ENCODE peak calls at places on chromosomes 12 and 14, in five cellular contexts. X, H, P, S and E are unnamed samples.

GRCh38 chr12:67747869-67748760 is 99.6 kb downstream of the DYRK2 start:
- DNase-seq in P (no peak), X (no peak), H (no peak), S (no peak), E (no peak)

GRCh38 chr14:88798161-88798560 is 5.4 kb upstream of the EML5 start:
- DNase-seq in P (no peak), S (no peak), X (no peak), H (peak), E (no peak)

GRCh38 chr12:124217508-124217981 is 77.3 kb upstream of the RFLNA start:
- DNase-seq in P (peak), S (no peak), X (peak), H (no peak), E (peak)

GRCh38 chr12:5433081-5433839 is 1.4 kb downstream of the NTF3 start:
- DNase-seq in P (no peak), X (peak), S (no peak), H (no peak), E (no peak)

GRCh38 chr12:49130151-49131050 is 794 bp downstream of the TUBA1B start:
- DNase-seq in X (peak), P (peak), S (peak), H (peak), E (peak)

GRCh38 chr14:51216602-51217001 is 23.4 kb upstream of the TMX1 start:
- DNase-seq in P (no peak), S (no peak), H (no peak), X (no peak), E (no peak)

GRCh38 chr12:16349132-16349463 is 1.7 kb downstream of the MGST1 start:
- DNase-seq in X (no peak), S (peak), H (no peak), P (no peak), E (no peak)

GRCh38 chr12:120658286-120659150 is 18.1 kb downstream of the CABP1 start:
- DNase-seq in P (no peak), X (no peak), H (no peak), S (no peak), E (no peak)

GRCh38 chr12:129903956-129904769 is at the start of gene TMEM132D:
- DNase-seq in H (no peak), S (no peak), X (peak), P (no peak), E (no peak)

GRCh38 chr12:29566441-29566840 is 69.0 kb upstream of the OVCH1 start:
- DNase-seq in S (no peak), H (no peak), P (no peak), X (no peak), E (no peak)

GRCh38 chr14:89342049-89342448 is 75.0 kb downstream of the FOXN3 start:
- DNase-seq in X (no peak), S (no peak), P (no peak), H (no peak), E (no peak)

GRCh38 chr14:66979083-66979974 is 209.9 kb upstream of the GARIN2 start:
- DNase-seq in P (no peak), S (no peak), X (no peak), H (no peak), E (no peak)

GRCh38 chr12:105060715-105061378 is 23.4 kb downstream of the ALDH1L2 start:
- DNase-seq in H (no peak), X (no peak), P (no peak), S (no peak), E (no peak)

GRCh38 chr12:16136206-16136605 is 141.3 kb downstream of the SLC15A5 start:
- DNase-seq in H (no peak), P (no peak), X (no peak), S (no peak), E (no peak)

GRCh38 chr14:20799955-20800544 is 2.6 kb downstream of the RNASE1 start:
- DNase-seq in P (no peak), S (no peak), X (no peak), H (no peak), E (no peak)

GRCh38 chr12:110640275-110641025 is 26.5 kb downstream of the TCTN1 start:
- DNase-seq in S (no peak), P (no peak), H (no peak), X (no peak), E (no peak)

GRCh38 chr14:51337520-51337919 is 97.5 kb downstream of the TMX1 start:
- DNase-seq in P (no peak), H (no peak), X (no peak), S (peak), E (no peak)

GRCh38 chr12:65685514-65685913 is 138.8 kb upstream of the HMGA2 start:
- DNase-seq in X (no peak), P (peak), S (no peak), H (no peak), E (no peak)

GRCh38 chr12:12546314-12546772 is 16.3 kb downstream of the DUSP16 start:
- DNase-seq in S (no peak), P (no peak), X (no peak), H (no peak), E (no peak)

GRCh38 chr12:114408881-114409795 is 3.2 kb upstream of the TBX5 start:
- DNase-seq in X (peak), H (no peak), S (no peak), P (no peak), E (no peak)

GRCh38 chr12:71846322-71846940 is 6.9 kb downstream of the TBC1D15 start:
- DNase-seq in P (peak), X (no peak), S (no peak), H (no peak), E (no peak)

GRCh38 chr14:33404054-33404453 is 465.4 kb downstream of the NPAS3 start:
- DNase-seq in X (no peak), S (no peak), P (no peak), H (no peak), E (no peak)

GRCh38 chr14:33056213-33056612 is 117.5 kb downstream of the NPAS3 start:
- DNase-seq in P (no peak), X (no peak), S (no peak), H (no peak), E (no peak)

DNA sequence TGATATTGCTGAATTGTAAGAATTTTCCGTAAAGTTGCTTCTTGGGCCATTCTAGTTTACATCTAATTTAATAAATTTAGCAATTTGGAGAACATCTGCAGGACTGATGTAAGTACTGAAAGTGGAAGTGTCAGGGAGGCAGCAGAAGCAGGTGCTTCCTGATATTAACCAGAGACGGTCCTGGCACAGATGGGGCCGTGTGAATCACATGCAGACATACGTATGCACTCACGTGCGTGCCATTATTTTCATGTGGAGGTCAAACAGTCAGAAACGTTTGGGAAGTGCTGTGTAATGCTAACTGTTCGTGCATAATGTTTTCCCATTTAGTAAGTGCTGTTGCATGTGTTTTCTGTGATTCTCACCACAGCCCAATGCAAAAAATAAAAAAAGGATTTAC is 87.8 kb upstream of the DYNC1H1 start:
- DNase-seq in S (no peak), X (no peak), P (peak), H (peak), E (no peak)
- H3K27ac ChIP-seq in S (no peak), X (no peak), P (peak), H (peak), E (no peak)

DNA sequence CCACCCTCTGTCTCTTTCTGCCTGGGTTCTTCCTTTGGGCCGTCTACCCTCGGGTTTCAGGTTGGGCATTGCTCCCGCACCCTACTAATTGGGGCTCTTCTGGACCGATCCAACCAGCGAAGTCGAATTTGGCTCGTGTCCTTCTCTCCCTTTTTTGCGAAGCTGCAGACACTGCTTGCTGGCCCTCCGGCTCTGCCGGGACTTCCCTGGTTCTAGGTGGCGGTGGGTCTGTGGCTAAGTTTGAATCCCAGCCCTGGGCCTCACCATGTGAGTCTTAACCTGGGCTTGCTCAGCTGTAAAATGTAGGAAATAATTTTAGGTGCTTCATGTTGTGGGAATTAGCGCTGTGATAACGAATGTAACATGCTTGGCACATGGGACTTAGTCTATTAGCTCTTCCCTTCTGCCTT is 418 bp upstream of the CISTR start:
- DNase-seq in S (no peak), H (no peak), X (no peak), P (no peak), E (no peak)
- H3K27ac ChIP-seq in S (peak), H (no peak), X (peak), P (peak), E (no peak)

GRCh38 chr12:93847517-93848452 is 170.6 kb downstream of the CRADD start:
- DNase-seq in P (peak), S (no peak), H (no peak), X (no peak), E (no peak)

GRCh38 chr12:93849946-93850345 is 172.8 kb downstream of the CRADD start:
- DNase-seq in S (no peak), H (no peak), P (no peak), X (no peak), E (no peak)

GRCh38 chr12:93850476-93850875 is 173.3 kb downstream of the CRADD start:
- DNase-seq in H (no peak), P (no peak), S (no peak), X (no peak), E (no peak)

GRCh38 chr12:93846936-93847516 is 169.9 kb downstream of the CRADD start:
- DNase-seq in P (no peak), S (no peak), X (no peak), H (no peak), E (no peak)

DNA sequence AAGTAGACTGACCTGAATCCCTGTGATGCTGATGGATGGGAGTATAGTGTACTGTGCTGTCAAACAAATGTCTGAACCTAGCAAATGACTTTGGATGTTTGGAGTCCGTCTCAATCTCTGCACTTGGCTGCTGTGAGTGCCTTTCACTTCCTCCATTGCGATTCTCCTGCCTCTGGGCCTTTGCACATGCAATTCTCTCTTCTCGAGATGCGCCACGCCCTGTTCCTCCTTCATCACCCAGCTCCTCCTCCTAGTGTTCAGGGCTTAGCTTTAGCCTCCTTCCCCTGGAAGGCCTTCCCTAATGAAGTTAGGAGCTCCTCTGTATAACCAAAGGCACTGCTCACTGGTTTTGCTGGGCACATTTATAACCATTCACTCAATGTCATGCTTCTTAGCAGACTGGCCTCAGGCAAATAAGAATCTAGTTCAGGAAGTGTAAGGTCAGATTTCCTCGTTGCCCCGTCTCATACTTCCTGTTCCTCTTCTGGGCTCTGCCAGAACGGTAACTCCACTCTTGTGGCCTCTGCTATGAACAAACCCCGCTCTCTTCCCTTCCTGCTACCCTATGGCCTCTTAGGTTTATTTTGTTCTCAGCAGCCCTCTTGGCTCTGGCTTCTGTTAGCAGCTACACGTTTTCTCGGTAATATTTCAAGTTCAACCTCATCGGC is 171.4 kb downstream of the CRADD start:
- DNase-seq in S (no peak), H (no peak), P (peak), X (no peak), E (no peak)
- H3K27ac ChIP-seq in S (peak), H (peak), P (peak), X (no peak), E (no peak)

DNA sequence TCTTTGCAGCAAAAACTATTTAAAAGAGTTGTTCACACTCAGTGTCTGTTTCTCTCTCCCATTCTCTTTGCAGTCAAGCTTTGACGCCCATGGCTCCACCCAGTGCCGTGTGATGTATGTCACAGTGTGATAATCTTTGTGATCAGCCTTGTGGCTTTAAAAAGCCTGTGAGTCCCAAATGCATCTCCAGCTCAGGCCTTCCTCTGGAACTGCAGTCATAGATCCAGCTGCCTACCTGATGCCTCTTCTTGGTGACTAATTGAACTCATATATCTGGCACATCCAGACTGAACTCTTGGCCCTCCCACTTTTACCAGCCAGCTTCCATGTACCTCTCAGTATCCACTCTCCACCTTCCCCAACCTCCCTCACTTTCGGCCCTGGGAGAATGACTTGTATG is 182.8 kb upstream of the ARHGAP5 start:
- DNase-seq in P (no peak), S (no peak), H (no peak), X (no peak), E (no peak)
- H3K27ac ChIP-seq in P (no peak), S (no peak), H (no peak), X (peak), E (no peak)